ENCODE peak calls at places on chromosomes 16 and 17, in nine cellular contexts. W is pancreas, S is A673, Q is ovary, M is left lung, D is mesenchymal stem cell, I is heart left ventricle, X is sigmoid colon, U is Panc1. K is an unnamed sample. For H3K27me3, the result is how much of the 10 kb centered on the place peaks cover.

GRCh38 chr16:73017321-73017720 is 30.6 kb downstream of the ZFHX3 start:
- DNase-seq in W (no peak), Q (no peak), D (no peak), X (peak), I (no peak), S (no peak), M (peak), U (no peak), K (no peak)

GRCh38 chr16:78770353-78771091 is 671.1 kb downstream of the WWOX start:
- DNase-seq in S (peak), W (peak), D (peak), U (peak), X (peak), M (peak), I (peak), Q (peak), K (peak)

GRCh38 chr17:7747586-7747985 is 30.0 kb downstream of the DNAH2 start:
- DNase-seq in D (peak), M (no peak), X (no peak), U (no peak), I (no peak), W (no peak), Q (no peak), S (no peak), K (no peak)

GRCh38 chr16:11572301-11572995 is 14.3 kb downstream of the LITAF start:
- DNase-seq in W (no peak), D (no peak), Q (no peak), S (no peak), X (no peak), U (no peak), M (no peak), I (no peak), K (peak)

GRCh38 chr16:11258553-11259287 is 2.7 kb upstream of the SOCS1 start:
- DNase-seq in S (no peak), M (no peak), X (peak), W (peak), U (no peak), D (no peak), Q (no peak), I (peak), K (peak)

GRCh38 chr16:89890886-89891657 is 17.7 kb downstream of the TCF25 start:
- DNase-seq in M (no peak), Q (no peak), S (no peak), X (no peak), I (no peak), D (no peak), U (no peak), W (no peak), K (no peak)

GRCh38 chr17:36901506-36901905 is 35.8 kb upstream of the LHX1 start:
- DNase-seq in U (no peak), Q (no peak), I (no peak), S (no peak), W (no peak), D (peak), M (no peak), X (no peak), K (no peak)

GRCh38 chr16:68281368-68282063 is 17.2 kb downstream of the SLC7A6 start:
- DNase-seq in D (no peak), Q (no peak), M (no peak), S (no peak), I (no peak), U (no peak), W (no peak), X (no peak), K (no peak)

GRCh38 chr17:57648720-57649119 is 96.4 kb downstream of the CCDC182 start:
- DNase-seq in D (no peak), U (no peak), I (no peak), S (no peak), X (no peak), Q (no peak), W (no peak), M (no peak), K (no peak)

GRCh38 chr17:75244133-75244866 is 17.1 kb downstream of the GGA3 start:
- DNase-seq in U (no peak), X (no peak), Q (no peak), S (no peak), W (no peak), M (no peak), I (no peak), D (no peak), K (no peak)

GRCh38 chr17:14396542-14396941 is 95.7 kb downstream of the HS3ST3B1 start:
- DNase-seq in S (no peak), M (no peak), I (no peak), U (no peak), D (peak), X (no peak), Q (no peak), W (no peak), K (no peak)

GRCh38 chr17:76497979-76498885 is 3.0 kb downstream of the RHBDF2 start:
- DNase-seq in D (peak), W (peak), I (peak), X (peak), S (peak), Q (peak), U (no peak), M (peak), K (peak)

GRCh38 chr17:35242158-35242804 is 591 bp upstream of the SLFN5 start:
- DNase-seq in I (peak), X (peak), S (no peak), M (peak), D (no peak), U (no peak), W (peak), Q (peak), K (peak)

GRCh38 chr17:58112970-58113631 is 29.9 kb downstream of the DYNLL2 start:
- DNase-seq in D (peak), I (peak), U (peak), Q (peak), X (peak), S (peak), W (peak), M (peak), K (peak)

GRCh38 chr17:72143245-72143644 is 22.4 kb downstream of the SOX9 start:
- DNase-seq in Q (no peak), U (no peak), D (no peak), X (no peak), W (no peak), I (no peak), M (no peak), S (no peak), K (no peak)

GRCh38 chr16:14354561-14355351 is 275.3 kb downstream of the PARN start:
- DNase-seq in I (no peak), X (no peak), S (peak), M (peak), U (no peak), Q (no peak), W (no peak), D (peak), K (no peak)

GRCh38 chr17:71327376-71328059 is 793.3 kb upstream of the SOX9 start:
- DNase-seq in S (no peak), U (no peak), M (no peak), Q (no peak), W (no peak), I (no peak), X (no peak), D (peak), K (no peak)

GRCh38 chr17:33335491-33336173 is 42.5 kb upstream of the ASIC2 start:
- DNase-seq in M (no peak), W (no peak), D (peak), X (no peak), I (no peak), U (no peak), Q (no peak), S (peak), K (no peak)

GRCh38 chr16:3054965-3055733 is 8.8 kb downstream of the MMP25 start:
- DNase-seq in D (no peak), X (no peak), S (no peak), Q (no peak), W (no peak), M (no peak), U (no peak), I (no peak), K (no peak)

GRCh38 chr17:62760059-62760887 is 47.8 kb downstream of the MARCHF10 start:
- DNase-seq in I (no peak), X (no peak), W (no peak), U (no peak), M (no peak), Q (no peak), D (no peak), S (no peak), K (no peak)

GRCh38 chr16:52577130-52577706 is 30.3 kb upstream of the TOX3 start:
- DNase-seq in M (no peak), S (no peak), I (no peak), X (no peak), W (no peak), D (no peak), U (no peak), Q (no peak), K (no peak)

GRCh38 chr16:89189358-89190025 is 10.8 kb downstream of the SLC22A31 start:
- DNase-seq in W (no peak), M (no peak), D (no peak), X (no peak), I (peak), S (no peak), U (no peak), Q (no peak), K (no peak)

GRCh38 chr16:8962393-8963009 is 1.2 kb downstream of the USP7 start:
- DNase-seq in S (peak), M (peak), U (no peak), W (peak), D (peak), X (no peak), I (no peak), Q (peak), K (no peak)

GRCh38 chr16:70422543-70422942 is 16.4 kb downstream of the ST3GAL2 start:
- DNase-seq in U (no peak), X (no peak), M (no peak), Q (no peak), D (no peak), W (no peak), I (no peak), S (no peak), K (no peak)

GRCh38 chr16:53768167-53768566 is 64.2 kb downstream of the FTO start:
- DNase-seq in I (no peak), D (no peak), Q (no peak), U (no peak), S (peak), M (no peak), W (no peak), X (no peak), K (no peak)

GRCh38 chr16:1977875-1978268 is 3.4 kb downstream of the NOXO1 start:
- DNase-seq in W (no peak), Q (no peak), D (no peak), I (no peak), U (no peak), S (no peak), X (no peak), M (no peak), K (no peak)
- H3K27me3 ChIP-seq in W (under half), Q (under half), D (under half), I (half or more), U (under half), S (under half), X (under half), M (half or more), K (half or more)

GRCh38 chr17:44738214-44738906 is 20.4 kb upstream of the ADAM11 start:
- DNase-seq in D (peak), M (no peak), S (no peak), Q (no peak), W (no peak), U (no peak), I (no peak), X (no peak), K (no peak)
- H3K27ac ChIP-seq in D (no peak), M (no peak), S (no peak), Q (no peak), W (no peak), U (no peak), I (no peak), X (no peak), K (no peak)

DNA sequence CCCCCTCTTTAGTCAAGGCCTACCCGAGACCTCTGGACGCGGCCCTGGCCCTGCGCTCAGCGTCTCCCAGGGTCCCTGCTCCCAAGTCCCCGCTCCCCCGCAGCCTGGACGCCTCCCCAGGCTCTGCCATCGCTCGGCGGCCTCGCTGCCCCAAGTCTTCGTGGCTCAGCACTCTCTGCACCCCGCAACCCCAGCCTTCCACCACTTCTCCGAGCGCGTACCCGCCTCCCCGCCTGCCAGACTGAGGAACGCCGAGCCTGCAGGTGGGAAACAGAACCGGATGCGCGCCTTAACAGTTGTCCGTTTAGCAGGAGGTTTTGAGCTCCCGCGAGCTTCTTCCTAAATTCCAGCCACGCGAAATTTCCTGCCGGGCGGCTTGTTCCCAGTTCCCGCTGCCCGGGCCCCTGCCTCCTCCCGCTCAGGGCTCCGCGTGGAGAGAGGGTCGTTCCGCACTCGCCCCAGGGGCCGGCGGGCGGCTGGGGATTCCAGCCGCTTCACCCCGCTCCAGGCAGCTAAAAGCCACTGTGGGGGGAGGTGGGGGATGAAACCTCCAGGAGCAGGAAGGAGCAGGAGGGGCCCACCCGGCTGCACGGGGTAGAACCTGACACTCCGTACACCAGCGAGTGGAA is 87.7 kb downstream of the KCNJ12 start:
- DNase-seq in I (no peak), S (no peak), W (no peak), D (no peak), U (no peak), Q (no peak), M (no peak), X (no peak), K (no peak)
- H3K27me3 ChIP-seq in I (under half), S (under half), W (under half), D (half or more), U (under half), Q (under half), M (under half), X (under half), K (under half)

DNA sequence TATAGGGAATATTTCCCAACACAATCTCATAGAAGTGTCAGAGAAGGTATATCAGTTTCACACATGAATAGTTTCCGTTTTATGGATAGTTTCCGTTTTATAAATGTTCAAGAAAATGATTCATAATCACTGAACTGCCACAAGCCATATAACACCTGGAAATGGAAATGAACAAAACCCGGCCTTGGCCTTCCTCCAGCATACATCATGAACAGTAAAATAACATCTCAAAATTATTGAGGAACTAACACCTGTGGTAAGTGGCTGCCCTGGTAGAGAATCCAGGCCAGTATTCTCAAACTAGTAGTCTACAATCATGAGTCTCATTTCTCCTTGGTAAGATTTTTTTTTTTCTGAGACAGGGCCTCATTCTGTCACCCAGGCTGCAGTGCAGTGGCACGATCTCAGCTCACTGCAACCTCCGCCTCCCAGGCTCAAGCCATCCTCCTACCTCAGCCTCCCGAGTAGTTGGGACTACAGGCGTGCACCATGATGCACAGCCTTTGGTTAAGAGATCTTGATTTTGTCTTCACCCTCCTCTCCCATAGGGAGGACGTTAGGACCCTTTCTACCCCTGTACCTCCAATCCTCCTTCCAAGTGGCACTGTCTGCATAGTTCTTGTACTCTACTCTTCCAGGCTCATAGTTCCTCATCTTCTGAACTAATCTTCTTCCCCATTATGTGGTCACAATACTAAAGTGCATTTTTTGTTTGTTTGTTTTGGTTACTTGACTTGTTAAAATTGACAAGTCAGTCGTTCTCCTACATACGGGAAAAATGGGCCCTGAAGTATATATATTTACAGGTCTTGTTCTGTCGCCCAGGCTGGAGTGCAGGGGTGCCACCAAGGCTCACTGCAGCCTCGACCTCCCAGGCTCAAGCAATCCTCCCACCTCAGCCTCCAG is 15.0 kb upstream of the RGS9 start:
- DNase-seq in S (no peak), X (no peak), M (no peak), W (no peak), U (no peak), Q (no peak), I (no peak), D (no peak), K (no peak)
- H3K27ac ChIP-seq in S (peak), X (peak), M (peak), W (peak), U (peak), Q (no peak), I (no peak), D (no peak), K (peak)

DNA sequence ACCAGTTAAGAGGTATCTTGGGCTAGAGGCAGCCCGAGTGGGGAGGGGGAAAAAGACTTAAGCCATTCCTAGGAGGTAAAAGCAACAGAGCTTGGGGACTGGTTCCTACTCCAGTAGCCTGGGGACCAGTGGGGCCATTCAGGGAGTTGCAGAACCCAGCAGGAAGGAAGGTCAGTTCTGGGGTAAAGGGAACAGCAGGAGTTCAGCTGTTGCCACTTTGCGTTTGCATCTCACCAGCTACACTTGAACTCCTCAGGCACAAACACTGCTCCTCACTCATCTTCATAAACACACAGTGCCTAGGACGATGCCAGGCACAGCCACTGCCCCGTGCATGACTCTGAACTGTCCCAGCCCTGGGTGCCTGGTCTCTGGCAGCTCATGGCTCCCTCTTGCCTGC is 4.0 kb downstream of the HAP1 start:
- DNase-seq in D (no peak), X (no peak), I (no peak), S (no peak), M (no peak), U (no peak), Q (no peak), W (no peak), K (no peak)
- H3K27me3 ChIP-seq in D (under half), X (under half), I (under half), S (under half), M (half or more), U (under half), Q (under half), W (under half), K (half or more)

DNA sequence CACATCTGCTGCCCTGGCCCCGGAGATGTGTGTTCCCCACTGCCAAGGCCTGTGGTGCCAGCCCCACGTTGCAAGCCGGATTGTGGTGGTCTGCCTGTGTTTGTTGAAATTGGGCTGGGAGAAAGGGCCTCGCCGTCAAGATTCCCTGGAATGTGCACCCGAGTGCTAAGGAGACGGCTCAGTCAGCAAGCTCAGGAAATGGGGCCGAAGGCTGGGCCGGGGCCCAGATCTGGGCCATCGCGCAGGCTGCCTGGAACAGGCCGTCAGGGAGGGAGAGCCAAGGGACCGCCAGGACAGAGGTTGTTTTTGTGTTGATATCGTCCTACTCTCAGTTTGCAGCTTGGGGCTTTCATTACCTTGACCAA is 89.6 kb downstream of the C16orf95 start:
- DNase-seq in W (no peak), I (peak), M (no peak), U (no peak), Q (no peak), D (no peak), X (no peak), S (no peak), K (peak)
- H3K27ac ChIP-seq in W (no peak), I (peak), M (no peak), U (no peak), Q (no peak), D (no peak), X (peak), S (no peak), K (peak)

GRCh38 chr17:49015924-49016774 is 19.0 kb downstream of the IGF2BP1 start:
- DNase-seq in X (no peak), Q (no peak), S (peak), I (no peak), U (no peak), D (no peak), M (no peak), W (no peak), K (no peak)

GRCh38 chr17:49016775-49017463 is 19.7 kb downstream of the IGF2BP1 start:
- DNase-seq in S (peak), M (no peak), D (no peak), Q (no peak), W (peak), X (no peak), U (no peak), I (no peak), K (no peak)

GRCh38 chr17:49015179-49015923 is 18.2 kb downstream of the IGF2BP1 start:
- DNase-seq in M (no peak), U (no peak), W (no peak), D (no peak), X (no peak), I (no peak), S (no peak), Q (no peak), K (no peak)

GRCh38 chr17:49012893-49013255 is 15.7 kb downstream of the IGF2BP1 start:
- DNase-seq in D (no peak), M (no peak), X (no peak), Q (no peak), U (no peak), I (no peak), W (no peak), S (no peak), K (no peak)

DNA sequence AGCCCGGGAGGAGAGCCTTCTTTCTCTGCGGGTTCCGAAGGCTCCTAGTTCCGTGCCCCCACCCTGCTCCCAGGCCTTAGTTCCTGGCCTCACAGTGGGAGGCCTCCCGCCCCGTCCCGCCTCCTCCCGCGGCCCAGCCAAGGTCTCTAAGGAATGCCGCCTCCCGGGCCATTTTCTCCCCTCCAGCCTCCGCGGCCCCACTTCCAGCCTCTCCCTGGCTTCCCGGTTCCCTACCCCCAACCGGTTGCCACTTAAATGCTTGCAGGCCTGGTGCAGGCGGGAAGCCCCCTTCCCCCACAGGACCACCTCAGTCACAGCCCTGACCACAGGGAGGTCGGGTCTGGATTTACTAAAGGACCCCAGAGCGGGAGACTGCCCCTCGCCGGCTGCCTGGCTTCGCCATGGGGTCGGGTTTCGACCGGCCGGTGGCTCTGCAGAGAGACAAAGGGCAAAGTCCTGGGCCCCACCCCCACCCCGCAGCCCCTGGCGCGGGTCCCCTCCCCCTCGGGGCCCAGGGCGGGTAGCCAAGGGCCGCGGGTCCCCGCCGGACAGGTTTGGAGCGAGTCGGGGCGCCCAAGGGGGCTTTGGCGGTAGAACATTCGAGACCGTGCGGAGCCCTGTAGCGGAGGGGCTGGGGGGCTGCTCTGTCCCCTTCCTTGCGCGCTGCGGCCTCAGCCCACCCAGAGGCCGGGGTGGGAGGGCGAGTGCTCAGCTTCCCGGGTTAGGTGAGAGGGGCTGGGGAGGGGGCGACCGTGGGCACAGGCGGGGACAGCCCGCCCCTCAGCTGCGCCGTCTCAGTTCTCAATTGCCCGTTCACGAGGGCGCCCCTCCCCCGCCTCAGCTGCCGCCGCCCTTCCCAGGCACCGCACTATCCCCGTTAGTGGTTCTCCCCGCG is 16.4 kb downstream of the IGF2BP1 start:
- DNase-seq in U (no peak), X (no peak), I (no peak), S (peak), D (peak), W (no peak), Q (no peak), M (no peak), K (no peak)
- H3K27me3 ChIP-seq in U (under half), X (under half), I (half or more), S (under half), D (under half), W (under half), Q (under half), M (half or more), K (half or more)

K was measured in left ventricle myocardium inferior.